ENCODE peak calls at places on chromosomes 4 and X, in eight cellular contexts. T, S, P, A, M, Y, E and L are unnamed samples.

GRCh38 chr4:101421393-101421792 is 74.1 kb upstream of the PPP3CA start:
- DNase-seq in M (no peak), Y (no peak), S (no peak), T (no peak), P (no peak), E (no peak), A (no peak), L (no peak)

GRCh38 chr4:88653371-88653946 is 44.2 kb downstream of the NAP1L5 start:
- DNase-seq in S (no peak), P (no peak), A (no peak), Y (no peak), M (no peak), T (no peak), E (no peak), L (no peak)

GRCh38 chrX:1727531-1728027 is 112.7 kb downstream of the ASMT start:
- DNase-seq in S (no peak), Y (no peak), E (peak; percentile 13), P (peak; percentile 85), M (no peak), A (no peak), T (no peak), L (no peak)

GRCh38 chr4:110631582-110632505 is 9.0 kb upstream of the PITX2 start:
- DNase-seq in S (peak; percentile 76), Y (no peak), A (peak; percentile 76), T (no peak), E (peak; percentile 15), P (peak; percentile 93), M (peak; percentile 64), L (peak; percentile 44)

GRCh38 chr4:92059615-92060014 is 244.2 kb upstream of the GRID2 start:
- DNase-seq in M (no peak), Y (no peak), A (no peak), E (no peak), T (no peak), P (no peak), S (no peak), L (no peak)

GRCh38 chrX:40127052-40127451 is 29.3 kb upstream of the BCOR start:
- DNase-seq in S (no peak), P (no peak), Y (no peak), T (no peak), E (no peak), M (no peak), A (no peak), L (no peak)

GRCh38 chr4:180726611-180727010 is 1516.6 kb upstream of the TENM3 start:
- DNase-seq in P (no peak), Y (no peak), E (no peak), S (no peak), A (no peak), T (no peak), M (no peak), L (no peak)

GRCh38 chr4:147596976-147597375 is 20.2 kb upstream of the TMEM184C start:
- DNase-seq in T (no peak), P (no peak), S (peak; percentile 76), A (no peak), E (no peak), Y (no peak), M (peak; percentile 64), L (peak; percentile 49)

GRCh38 chrX:132758778-132759177 is 199.7 kb downstream of the HS6ST2 start:
- DNase-seq in P (peak; percentile 67), M (no peak), S (no peak), Y (no peak), E (no peak), A (no peak), T (no peak), L (no peak)

GRCh38 chrX:40908026-40908425 is 172.7 kb upstream of the MED14 start:
- DNase-seq in P (no peak), S (peak; percentile 28), M (no peak), E (no peak), A (no peak), T (no peak), Y (no peak), L (no peak)

GRCh38 chrX:49155243-49155899 is 7.2 kb upstream of the MAGIX start:
- DNase-seq in E (no peak), T (no peak), M (peak; percentile 74), S (peak; percentile 59), P (peak; percentile 92), Y (no peak), A (peak; percentile 83), L (peak; percentile 36)

GRCh38 chr4:5474756-5475155 is 233.6 kb downstream of the EVC2 start:
- DNase-seq in T (no peak), M (no peak), Y (no peak), P (no peak), S (no peak), A (no peak), E (no peak), L (no peak)

GRCh38 chr4:38716271-38716670 is 52.3 kb downstream of the KLF3 start:
- DNase-seq in A (no peak), S (no peak), Y (no peak), T (no peak), E (no peak), P (no peak), M (no peak), L (no peak)

DNA sequence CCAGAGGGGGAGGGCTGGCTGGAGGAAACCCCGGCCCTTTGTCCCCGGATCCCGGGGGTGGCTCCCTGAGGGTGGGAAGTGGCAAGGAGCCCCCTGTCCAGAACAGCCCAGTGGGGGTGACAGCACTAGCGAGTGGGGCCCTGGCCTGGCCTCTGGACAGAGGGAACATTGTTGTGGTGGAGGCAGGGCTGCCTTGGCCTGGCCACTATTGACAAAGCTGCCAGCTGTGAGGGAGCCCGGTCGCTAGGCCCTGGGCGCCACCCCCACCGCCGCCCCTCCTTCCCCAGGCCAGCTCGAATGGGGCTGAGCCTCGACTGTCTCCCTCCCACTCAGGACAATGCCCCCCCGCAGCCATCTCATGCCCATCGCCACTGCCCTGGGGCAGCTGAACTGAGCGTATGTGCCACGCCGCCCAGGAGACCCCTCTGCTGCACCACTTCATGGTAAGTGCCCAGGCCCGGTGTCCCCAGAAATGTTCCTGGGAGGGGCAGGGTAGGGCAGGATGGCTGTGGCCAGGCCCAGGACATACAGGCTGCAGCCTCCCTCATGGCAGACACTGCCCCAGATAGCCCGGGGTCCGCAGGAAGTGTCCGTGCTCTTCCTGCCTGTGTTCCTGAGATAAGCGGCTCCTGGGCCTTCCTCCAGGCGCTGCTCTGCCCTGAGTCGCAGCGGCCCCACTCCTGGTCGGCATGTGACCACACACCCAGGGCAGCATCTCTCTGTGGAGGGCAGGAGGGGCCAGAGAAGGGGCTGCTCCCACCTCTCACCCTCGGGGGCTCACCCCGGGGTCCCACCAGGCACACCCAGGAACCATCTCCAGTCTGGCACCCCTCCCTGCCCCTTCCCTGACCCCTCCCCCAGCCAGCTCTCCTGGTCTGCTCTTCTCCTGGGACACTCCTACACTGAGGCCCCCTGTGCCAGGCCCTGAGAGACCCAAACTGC is 1.4 kb downstream of the PLXNB3 start:
- DNase-seq in S (peak; percentile 52), M (no peak), P (no peak), Y (no peak), A (peak; percentile 78), T (peak; percentile 68), E (no peak), L (no peak)
- TF ChIP-seq POLR2AphosphoS5 in S (peak; percentile 52), M (peak; percentile 41), P (no peak), Y (no peak), A (no peak), T (no peak), E (no peak), L (no peak)

GRCh38 chr4:62470020-62470419 is 1269.9 kb downstream of the ADGRL3 start:
- DNase-seq in S (no peak), M (no peak), T (no peak), A (no peak), P (no peak), Y (no peak), E (no peak), L (no peak)

GRCh38 chr4:62470421-62470983 is 1270.4 kb downstream of the ADGRL3 start:
- DNase-seq in Y (no peak), M (no peak), P (no peak), E (no peak), A (no peak), T (no peak), S (no peak), L (no peak)

DNA sequence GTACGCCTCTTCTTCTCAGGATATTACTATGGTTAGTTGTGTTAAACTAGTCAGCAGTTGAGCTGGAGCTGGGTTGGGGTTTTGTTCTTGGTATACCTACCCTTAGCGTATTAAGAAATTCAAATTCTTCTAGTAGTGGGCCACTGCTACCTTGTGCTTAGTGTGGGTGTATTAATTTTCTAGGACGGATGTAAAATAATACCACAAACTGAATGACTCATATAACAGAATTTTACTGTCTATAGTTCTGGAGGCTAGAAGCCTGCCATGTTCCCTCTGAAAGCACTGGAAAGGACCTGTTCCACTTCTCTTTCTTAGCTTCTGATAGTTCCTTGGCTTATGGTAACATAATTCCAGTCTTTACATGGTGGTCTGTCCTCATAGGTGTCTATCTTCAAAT is 1274.7 kb downstream of the ADGRL3 start:
- DNase-seq in Y (no peak), T (no peak), E (no peak), S (no peak), M (no peak), P (no peak), A (no peak), L (no peak)
- H3K4me3 ChIP-seq in Y (no peak overlapping the region), T (no peak overlapping the region), E (no peak overlapping the region), S (no peak overlapping the region), M (no peak overlapping the region), P (no peak overlapping the region), A (no peak overlapping the region), L (no peak overlapping the region)

DNA sequence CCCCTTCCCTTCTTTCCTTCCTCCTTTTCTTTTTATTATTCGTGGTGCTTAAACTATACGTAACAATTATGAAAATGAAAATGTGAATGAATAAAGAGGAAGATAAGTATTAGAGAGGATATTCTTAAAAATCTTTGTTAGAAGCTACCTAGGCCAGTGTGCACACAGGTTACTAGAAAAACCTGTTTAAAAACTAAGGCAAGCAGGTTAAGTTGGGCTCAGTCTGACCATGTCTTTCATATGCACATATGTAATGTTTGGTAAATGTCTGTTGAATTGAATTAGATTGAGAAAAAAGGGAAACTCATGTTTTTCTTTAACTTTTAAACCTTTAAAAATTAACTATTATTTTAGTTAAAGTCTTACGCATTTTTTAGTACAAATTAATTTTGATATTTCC is 7.8 kb downstream of the SHROOM3 start:
- DNase-seq in M (no peak), S (no peak), T (no peak), P (no peak), Y (no peak), A (no peak), E (no peak), L (no peak)
- TF ChIP-seq CTCF in M (no peak), S (no peak), T (no peak), P (no peak), Y (no peak), A (no peak), E (no peak), L (no peak)

GRCh38 chr4:15893967-15894366 is 44.6 kb downstream of the FGFBP1 start:
- DNase-seq in A (no peak), Y (no peak), M (peak; percentile 28), E (peak; percentile 32), P (no peak), S (no peak), T (no peak), L (no peak)
- TF ChIP-seq POLR2AphosphoS5 in A (no peak), Y (no peak), M (no peak), E (no peak), P (no peak), S (no peak), T (no peak), L (no peak)

GRCh38 chr4:166655231-166655630 is 579.1 kb downstream of the SPOCK3 start:
- DNase-seq in T (no peak), P (no peak), M (no peak), A (no peak), S (no peak), E (no peak), Y (no peak), L (no peak)
- H3K4me3 ChIP-seq in T (no peak overlapping the region), P (no peak overlapping the region), M (no peak overlapping the region), A (no peak overlapping the region), S (no peak overlapping the region), E (no peak overlapping the region), Y (no peak overlapping the region), L (no peak overlapping the region)

GRCh38 chrX:96405842-96406241 is 278.8 kb upstream of the DIAPH2 start:
- DNase-seq in E (no peak), S (no peak), P (peak; percentile 51), T (no peak), M (no peak), A (no peak), Y (no peak), L (no peak)
- TF ChIP-seq CTCF in E (no peak), S (no peak), P (no peak), T (no peak), M (no peak), A (no peak), Y (no peak), L (no peak)